ENCODE peak calls at places on chromosomes 6 and 20, in five cellular contexts. V is cardiac fibroblast; K is GM12891; X is activated naive CD8-positive, alpha-beta T cell treated with anti-CD3 and anti-CD28 coated beads, Interleukin-2, amount 50 U/mL, for 16 hours; A is breast epithelium. C is an unnamed sample.

GRCh38 chr6:134436950-134437349 is 119.0 kb upstream of the SGK1 start:
- DNase-seq in V (peak; percentile 64), A (no peak), X (no peak), K (no peak), C (no peak)

GRCh38 chr20:38303908-38304379 is at the start of gene BPI:
- DNase-seq in V (no peak), X (no peak), A (peak; percentile 30), K (no peak), C (no peak)

GRCh38 chr20:64055396-64055892 is 6.0 kb upstream of the SOX18 start:
- DNase-seq in V (no peak), X (no peak), A (no peak), K (no peak), C (no peak)

GRCh38 chr6:109183109-109183508 is 87.8 kb downstream of the CEP57L1 start:
- DNase-seq in X (no peak), A (no peak), V (no peak), K (no peak), C (no peak)

GRCh38 chr20:48603116-48603818 is 224.5 kb downstream of the PREX1 start:
- DNase-seq in A (no peak), X (no peak), V (no peak), K (no peak), C (no peak)

GRCh38 chr20:46388945-46389344 is 17.5 kb downstream of the ELMO2 start:
- DNase-seq in A (no peak), K (no peak), X (no peak), V (no peak), C (no peak)

GRCh38 chr20:7358670-7359069 is 581.6 kb downstream of the HAO1 start:
- DNase-seq in A (no peak), X (no peak), V (no peak), K (no peak), C (no peak)

GRCh38 chr6:17638212-17638611 is 38.1 kb downstream of the FAM8A1 start:
- DNase-seq in X (no peak), V (peak; percentile 38), K (no peak), A (no peak), C (no peak)

GRCh38 chr20:32232487-32232886 is 24.8 kb downstream of the POFUT1 start:
- DNase-seq in A (no peak), X (no peak), K (no peak), V (no peak), C (no peak)

GRCh38 chr6:11848852-11849731 is 70.5 kb upstream of the ADTRP start:
- DNase-seq in K (no peak), A (no peak), V (peak; percentile 39), X (no peak), C (no peak)

GRCh38 chr6:146889303-146889702 is 290.5 kb downstream of the ADGB start:
- DNase-seq in X (no peak), V (no peak), K (no peak), A (no peak), C (no peak)

C was measured in activated gamma-delta T cell treated with anti-CD3 and anti-CD28 coated beads, Interleukin-2, amount 50 U/mL, for 16 hours.